ENCODE peak calls at places on chromosomes 12 and 14, in nine cellular contexts. One of them, this sample, is unnamed.

GRCh38 chr14:74911221-74911620 is 11.8 kb downstream of the RPS6KL1 start:
- DNase-seq in IMR-90: no peak
- DNase-seq in trophoblast cell: no peak
- DNase-seq in adipocyte: no peak
- DNase-seq in Peyer's patch: no peak
- DNase-seq in esophagus muscularis mucosa: no peak
- DNase-seq in lower lobe of right lung: no peak
- DNase-seq in colonic mucosa: no peak
- DNase-seq in aorta: no peak
- DNase-seq in this sample: no peak

GRCh38 chr12:75781532-75782046 is 250.0 kb downstream of the PHLDA1 start:
- DNase-seq in IMR-90: peak; percentile 81
- DNase-seq in trophoblast cell: peak; percentile 93
- DNase-seq in adipocyte: no peak
- DNase-seq in Peyer's patch: no peak
- DNase-seq in esophagus muscularis mucosa: no peak
- DNase-seq in lower lobe of right lung: no peak
- DNase-seq in colonic mucosa: no peak
- DNase-seq in aorta: no peak
- DNase-seq in this sample: no peak

GRCh38 chr12:11795192-11795909 is 145.9 kb downstream of the ETV6 start:
- DNase-seq in IMR-90: no peak
- DNase-seq in trophoblast cell: no peak
- DNase-seq in adipocyte: no peak
- DNase-seq in Peyer's patch: no peak
- DNase-seq in esophagus muscularis mucosa: no peak
- DNase-seq in lower lobe of right lung: no peak
- DNase-seq in colonic mucosa: peak; percentile 70
- DNase-seq in aorta: no peak
- DNase-seq in this sample: no peak

GRCh38 chr14:90654831-90655276 is 161.4 kb downstream of the TTC7B start:
- DNase-seq in IMR-90: peak; percentile 74
- DNase-seq in trophoblast cell: no peak
- DNase-seq in adipocyte: peak; percentile 46
- DNase-seq in Peyer's patch: no peak
- DNase-seq in esophagus muscularis mucosa: no peak
- DNase-seq in lower lobe of right lung: no peak
- DNase-seq in colonic mucosa: no peak
- DNase-seq in aorta: no peak
- DNase-seq in this sample: no peak

GRCh38 chr14:104967414-104968152 is 10.6 kb downstream of the AHNAK2 start:
- DNase-seq in IMR-90: no peak
- DNase-seq in trophoblast cell: peak; percentile 27
- DNase-seq in adipocyte: peak; percentile 66
- DNase-seq in Peyer's patch: no peak
- DNase-seq in esophagus muscularis mucosa: no peak
- DNase-seq in lower lobe of right lung: peak; percentile 69
- DNase-seq in colonic mucosa: peak; percentile 36
- DNase-seq in aorta: peak; percentile 82
- DNase-seq in this sample: no peak

GRCh38 chr14:96793547-96793946 is 3.6 kb upstream of the VRK1 start:
- DNase-seq in IMR-90: no peak
- DNase-seq in trophoblast cell: no peak
- DNase-seq in adipocyte: no peak
- DNase-seq in Peyer's patch: no peak
- DNase-seq in esophagus muscularis mucosa: no peak
- DNase-seq in lower lobe of right lung: no peak
- DNase-seq in colonic mucosa: no peak
- DNase-seq in aorta: no peak
- DNase-seq in this sample: no peak

GRCh38 chr12:63095369-63095967 is 55.5 kb downstream of the AVPR1A start:
- DNase-seq in IMR-90: no peak
- DNase-seq in trophoblast cell: peak; percentile 46
- DNase-seq in adipocyte: no peak
- DNase-seq in Peyer's patch: no peak
- DNase-seq in esophagus muscularis mucosa: no peak
- DNase-seq in lower lobe of right lung: no peak
- DNase-seq in colonic mucosa: no peak
- DNase-seq in aorta: no peak
- DNase-seq in this sample: no peak

GRCh38 chr14:100784523-100785337 is 41.2 kb upstream of the MEG3 start:
- DNase-seq in IMR-90: no peak
- DNase-seq in trophoblast cell: no peak
- DNase-seq in adipocyte: no peak
- DNase-seq in Peyer's patch: peak; percentile 23
- DNase-seq in esophagus muscularis mucosa: no peak
- DNase-seq in lower lobe of right lung: no peak
- DNase-seq in colonic mucosa: no peak
- DNase-seq in aorta: no peak
- DNase-seq in this sample: no peak

GRCh38 chr14:56207626-56208297 is 89.6 kb downstream of the PELI2 start:
- DNase-seq in IMR-90: peak; percentile 18
- DNase-seq in trophoblast cell: peak; percentile 55
- DNase-seq in adipocyte: no peak
- DNase-seq in Peyer's patch: no peak
- DNase-seq in esophagus muscularis mucosa: no peak
- DNase-seq in lower lobe of right lung: no peak
- DNase-seq in colonic mucosa: no peak
- DNase-seq in aorta: no peak
- DNase-seq in this sample: no peak

GRCh38 chr14:85296466-85297210 is 233.3 kb upstream of the FLRT2 start:
- DNase-seq in IMR-90: peak; percentile 70
- DNase-seq in trophoblast cell: no peak
- DNase-seq in adipocyte: peak; percentile 67
- DNase-seq in Peyer's patch: no peak
- DNase-seq in esophagus muscularis mucosa: no peak
- DNase-seq in lower lobe of right lung: no peak
- DNase-seq in colonic mucosa: no peak
- DNase-seq in aorta: no peak
- DNase-seq in this sample: no peak

GRCh38 chr12:128339669-128340068 is 72.7 kb downstream of the TMEM132C start:
- DNase-seq in IMR-90: no peak
- DNase-seq in trophoblast cell: no peak
- DNase-seq in adipocyte: no peak
- DNase-seq in Peyer's patch: no peak
- DNase-seq in esophagus muscularis mucosa: no peak
- DNase-seq in lower lobe of right lung: no peak
- DNase-seq in colonic mucosa: no peak
- DNase-seq in aorta: no peak
- DNase-seq in this sample: no peak

DNA sequence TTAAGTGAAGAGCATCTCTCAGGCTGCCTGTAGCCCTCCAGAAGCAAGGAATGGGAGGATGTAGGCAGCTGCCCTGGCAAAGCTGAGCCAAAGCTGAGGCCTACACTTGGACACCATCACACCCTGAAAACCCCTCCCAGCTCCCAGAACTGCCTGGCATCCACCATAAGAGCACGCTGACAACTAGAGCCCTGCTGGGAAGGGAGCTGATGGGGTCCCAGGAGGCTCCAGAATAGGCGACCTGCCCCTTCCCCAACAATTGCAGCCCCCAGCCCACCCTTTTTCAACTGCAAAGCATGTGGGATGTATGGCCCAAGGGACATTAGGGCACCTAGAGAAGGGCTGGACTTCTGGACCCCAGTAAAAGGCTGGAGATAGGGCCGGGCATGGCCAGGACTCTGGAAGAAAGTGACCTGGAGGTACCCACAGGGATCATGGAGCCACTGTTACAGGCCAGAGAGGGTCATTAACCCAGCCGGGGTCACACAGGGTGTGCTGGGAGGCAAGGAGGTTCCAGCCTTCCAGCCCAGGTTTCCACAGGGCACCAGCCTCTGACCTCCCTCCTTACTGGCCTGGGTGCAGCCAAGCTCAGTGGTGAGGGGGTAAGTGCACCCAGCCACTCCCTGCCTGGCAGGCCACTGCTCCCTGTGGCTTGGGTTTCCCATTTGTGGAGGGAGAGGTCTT is 27.8 kb downstream of the FAM222A start:
- DNase-seq in IMR-90: no peak
- DNase-seq in trophoblast cell: no peak
- DNase-seq in adipocyte: no peak
- DNase-seq in Peyer's patch: no peak
- DNase-seq in esophagus muscularis mucosa: no peak
- DNase-seq in lower lobe of right lung: peak; percentile 17
- DNase-seq in colonic mucosa: no peak
- DNase-seq in aorta: peak; percentile 23
- DNase-seq in this sample: peak; percentile 11
- H3K4me3 ChIP-seq in IMR-90: no peak overlapping the region
- H3K4me3 ChIP-seq in trophoblast cell: no peak overlapping the region
- H3K4me3 ChIP-seq in adipocyte: no peak overlapping the region
- H3K4me3 ChIP-seq in Peyer's patch: no peak overlapping the region
- H3K4me3 ChIP-seq in esophagus muscularis mucosa: no peak overlapping the region
- H3K4me3 ChIP-seq in lower lobe of right lung: no peak overlapping the region
- H3K4me3 ChIP-seq in colonic mucosa: no peak overlapping the region
- H3K4me3 ChIP-seq in aorta: no peak overlapping the region
- H3K4me3 ChIP-seq in this sample: no peak overlapping the region

GRCh38 chr14:20388159-20388558 is 25.1 kb downstream of the TEP1 start:
- DNase-seq in IMR-90: no peak
- DNase-seq in trophoblast cell: no peak
- DNase-seq in adipocyte: no peak
- DNase-seq in Peyer's patch: no peak
- DNase-seq in esophagus muscularis mucosa: no peak
- DNase-seq in lower lobe of right lung: no peak
- DNase-seq in colonic mucosa: no peak
- DNase-seq in aorta: no peak
- DNase-seq in this sample: no peak

GRCh38 chr14:20384321-20384720 is 29.0 kb downstream of the TEP1 start:
- DNase-seq in IMR-90: no peak
- DNase-seq in trophoblast cell: no peak
- DNase-seq in adipocyte: no peak
- DNase-seq in Peyer's patch: no peak
- DNase-seq in esophagus muscularis mucosa: no peak
- DNase-seq in lower lobe of right lung: no peak
- DNase-seq in colonic mucosa: no peak
- DNase-seq in aorta: no peak
- DNase-seq in this sample: no peak

GRCh38 chr14:20386276-20386855 is 26.9 kb downstream of the TEP1 start:
- DNase-seq in IMR-90: no peak
- DNase-seq in trophoblast cell: no peak
- DNase-seq in adipocyte: no peak
- DNase-seq in Peyer's patch: no peak
- DNase-seq in esophagus muscularis mucosa: no peak
- DNase-seq in lower lobe of right lung: no peak
- DNase-seq in colonic mucosa: no peak
- DNase-seq in aorta: no peak
- DNase-seq in this sample: no peak

GRCh38 chr14:20384886-20385285 is 28.4 kb downstream of the TEP1 start:
- DNase-seq in IMR-90: no peak
- DNase-seq in trophoblast cell: no peak
- DNase-seq in adipocyte: no peak
- DNase-seq in Peyer's patch: no peak
- DNase-seq in esophagus muscularis mucosa: no peak
- DNase-seq in lower lobe of right lung: no peak
- DNase-seq in colonic mucosa: no peak
- DNase-seq in aorta: no peak
- DNase-seq in this sample: no peak

GRCh38 chr14:20387577-20387976 is 25.7 kb downstream of the TEP1 start:
- DNase-seq in IMR-90: no peak
- DNase-seq in trophoblast cell: no peak
- DNase-seq in adipocyte: no peak
- DNase-seq in Peyer's patch: no peak
- DNase-seq in esophagus muscularis mucosa: no peak
- DNase-seq in lower lobe of right lung: no peak
- DNase-seq in colonic mucosa: no peak
- DNase-seq in aorta: no peak
- DNase-seq in this sample: no peak
- H3K36me3 ChIP-seq in IMR-90: peaks cover 69% of the 10 kb centered on the region
- H3K36me3 ChIP-seq in trophoblast cell: peaks cover 70% of the 10 kb centered on the region
- H3K36me3 ChIP-seq in adipocyte: peaks cover 95% of the 10 kb centered on the region
- H3K36me3 ChIP-seq in Peyer's patch: peaks cover 97% of the 10 kb centered on the region
- H3K36me3 ChIP-seq in esophagus muscularis mucosa: peaks cover 100% of the 10 kb centered on the region
- H3K36me3 ChIP-seq in lower lobe of right lung: peaks cover 97% of the 10 kb centered on the region
- H3K36me3 ChIP-seq in colonic mucosa: peaks cover 42% of the 10 kb centered on the region
- H3K36me3 ChIP-seq in aorta: peaks cover 32% of the 10 kb centered on the region
- H3K36me3 ChIP-seq in this sample: peaks cover 78% of the 10 kb centered on the region

DNA sequence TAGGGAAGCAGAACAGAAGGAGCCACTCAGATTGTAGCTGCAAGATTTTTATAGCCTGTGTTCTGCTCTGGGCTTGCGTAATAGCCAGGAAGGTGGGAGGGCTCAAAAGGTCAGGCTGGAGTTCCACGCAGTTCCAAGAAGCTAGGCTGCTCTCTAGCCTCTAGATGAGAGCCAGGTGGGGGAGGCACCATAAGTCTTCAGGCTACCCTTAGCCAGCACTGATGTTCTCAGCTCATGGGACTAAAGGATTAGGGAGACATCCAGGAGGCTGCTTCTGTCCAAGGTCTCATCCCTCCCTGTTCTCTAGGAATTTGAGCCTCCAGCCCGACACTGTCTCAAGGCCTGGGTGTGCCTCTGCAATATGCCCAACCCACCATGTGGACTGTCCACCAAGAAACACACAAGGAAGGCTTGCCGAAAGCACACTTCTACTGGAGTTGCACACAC is 1.7 kb downstream of the LMBR1L start:
- DNase-seq in IMR-90: peak; percentile 20
- DNase-seq in trophoblast cell: peak; percentile 66
- DNase-seq in adipocyte: peak; percentile 56
- DNase-seq in Peyer's patch: peak; percentile 65
- DNase-seq in esophagus muscularis mucosa: no peak
- DNase-seq in lower lobe of right lung: peak; percentile 64
- DNase-seq in colonic mucosa: peak; percentile 81
- DNase-seq in aorta: peak; percentile 66
- DNase-seq in this sample: no peak
- H3K4me3 ChIP-seq in IMR-90: peak overlapping the region; percentile 85
- H3K4me3 ChIP-seq in trophoblast cell: no peak overlapping the region
- H3K4me3 ChIP-seq in adipocyte: peak overlapping the region; percentile 97
- H3K4me3 ChIP-seq in Peyer's patch: peak overlapping the region; percentile 93
- H3K4me3 ChIP-seq in esophagus muscularis mucosa: peak overlapping the region; percentile 74
- H3K4me3 ChIP-seq in lower lobe of right lung: peak overlapping the region; percentile 82
- H3K4me3 ChIP-seq in colonic mucosa: peak overlapping the region; percentile 98
- H3K4me3 ChIP-seq in aorta: no peak overlapping the region
- H3K4me3 ChIP-seq in this sample: peak overlapping the region; percentile 93

GRCh38 chr12:64476844-64477243 is 24.9 kb downstream of the TBK1 start:
- DNase-seq in IMR-90: no peak
- DNase-seq in trophoblast cell: no peak
- DNase-seq in adipocyte: no peak
- DNase-seq in Peyer's patch: no peak
- DNase-seq in esophagus muscularis mucosa: no peak
- DNase-seq in lower lobe of right lung: no peak
- DNase-seq in colonic mucosa: no peak
- DNase-seq in aorta: no peak
- DNase-seq in this sample: no peak

GRCh38 chr12:64475518-64475917 is 23.6 kb downstream of the TBK1 start:
- DNase-seq in IMR-90: no peak
- DNase-seq in trophoblast cell: no peak
- DNase-seq in adipocyte: no peak
- DNase-seq in Peyer's patch: no peak
- DNase-seq in esophagus muscularis mucosa: no peak
- DNase-seq in lower lobe of right lung: no peak
- DNase-seq in colonic mucosa: no peak
- DNase-seq in aorta: no peak
- DNase-seq in this sample: no peak

GRCh38 chr12:64480148-64480547 is 28.2 kb downstream of the TBK1 start:
- DNase-seq in IMR-90: peak; percentile 24
- DNase-seq in trophoblast cell: no peak
- DNase-seq in adipocyte: no peak
- DNase-seq in Peyer's patch: no peak
- DNase-seq in esophagus muscularis mucosa: no peak
- DNase-seq in lower lobe of right lung: no peak
- DNase-seq in colonic mucosa: no peak
- DNase-seq in aorta: no peak
- DNase-seq in this sample: no peak

GRCh38 chr12:64473176-64473575 is 21.3 kb downstream of the TBK1 start:
- DNase-seq in IMR-90: no peak
- DNase-seq in trophoblast cell: no peak
- DNase-seq in adipocyte: no peak
- DNase-seq in Peyer's patch: no peak
- DNase-seq in esophagus muscularis mucosa: no peak
- DNase-seq in lower lobe of right lung: no peak
- DNase-seq in colonic mucosa: no peak
- DNase-seq in aorta: no peak
- DNase-seq in this sample: no peak

GRCh38 chr12:64478661-64479060 is 26.7 kb downstream of the TBK1 start:
- DNase-seq in IMR-90: no peak
- DNase-seq in trophoblast cell: no peak
- DNase-seq in adipocyte: no peak
- DNase-seq in Peyer's patch: no peak
- DNase-seq in esophagus muscularis mucosa: no peak
- DNase-seq in lower lobe of right lung: no peak
- DNase-seq in colonic mucosa: no peak
- DNase-seq in aorta: no peak
- DNase-seq in this sample: no peak
- H3K36me3 ChIP-seq in IMR-90: peaks cover 15% of the 10 kb centered on the region
- H3K36me3 ChIP-seq in trophoblast cell: peaks cover 19% of the 10 kb centered on the region
- H3K36me3 ChIP-seq in adipocyte: peaks cover 71% of the 10 kb centered on the region
- H3K36me3 ChIP-seq in Peyer's patch: peaks cover 43% of the 10 kb centered on the region
- H3K36me3 ChIP-seq in esophagus muscularis mucosa: peaks cover 83% of the 10 kb centered on the region
- H3K36me3 ChIP-seq in lower lobe of right lung: peaks cover 77% of the 10 kb centered on the region
- H3K36me3 ChIP-seq in colonic mucosa: no peaks in the 10 kb centered on the region
- H3K36me3 ChIP-seq in aorta: no peaks in the 10 kb centered on the region
- H3K36me3 ChIP-seq in this sample: peaks cover 12% of the 10 kb centered on the region